ENCODE peak calls at places on chromosomes 6 and 20, in six cellular contexts. One of them, this sample, is unnamed.

GRCh38 chr6:22152871-22153270 is 144.0 kb downstream of the PRL start:
- DNase-seq in astrocyte of the spinal cord: no peak
- DNase-seq in activated T-cell treated with anti-CD3 and anti-CD28 coated beads, Interleukin-2, amount 50 U/mL, for 1 hour: no peak
- DNase-seq in AG09319: no peak
- DNase-seq in T follicular helper cell: no peak
- DNase-seq in hypothalamus: no peak
- DNase-seq in this sample: no peak

GRCh38 chr6:2859325-2859700 is 17.6 kb upstream of the SERPINB1 start:
- DNase-seq in AG09319: no peak
- DNase-seq in astrocyte of the spinal cord: no peak
- DNase-seq in hypothalamus: no peak
- DNase-seq in T follicular helper cell: no peak
- DNase-seq in activated T-cell treated with anti-CD3 and anti-CD28 coated beads, Interleukin-2, amount 50 U/mL, for 1 hour: no peak
- DNase-seq in this sample: no peak

GRCh38 chr6:153625089-153625488 is 414.0 kb upstream of the OPRM1 start:
- DNase-seq in astrocyte of the spinal cord: peak; percentile 40
- DNase-seq in hypothalamus: no peak
- DNase-seq in activated T-cell treated with anti-CD3 and anti-CD28 coated beads, Interleukin-2, amount 50 U/mL, for 1 hour: no peak
- DNase-seq in T follicular helper cell: no peak
- DNase-seq in AG09319: no peak
- DNase-seq in this sample: peak; percentile 80

GRCh38 chr20:61531553-61532345 is 279.7 kb downstream of the CDH4 start:
- DNase-seq in hypothalamus: no peak
- DNase-seq in astrocyte of the spinal cord: peak; percentile 66
- DNase-seq in activated T-cell treated with anti-CD3 and anti-CD28 coated beads, Interleukin-2, amount 50 U/mL, for 1 hour: no peak
- DNase-seq in T follicular helper cell: no peak
- DNase-seq in AG09319: no peak
- DNase-seq in this sample: no peak

GRCh38 chr20:31967830-31968249 is at the start of gene XKR7:
- DNase-seq in astrocyte of the spinal cord: no peak
- DNase-seq in T follicular helper cell: no peak
- DNase-seq in hypothalamus: peak; percentile 51
- DNase-seq in activated T-cell treated with anti-CD3 and anti-CD28 coated beads, Interleukin-2, amount 50 U/mL, for 1 hour: no peak
- DNase-seq in AG09319: no peak
- DNase-seq in this sample: peak; percentile 51

GRCh38 chr6:9766240-9766915 is 648.5 kb downstream of the TFAP2A start:
- DNase-seq in astrocyte of the spinal cord: peak; percentile 44
- DNase-seq in AG09319: peak; percentile 56
- DNase-seq in T follicular helper cell: no peak
- DNase-seq in hypothalamus: no peak
- DNase-seq in activated T-cell treated with anti-CD3 and anti-CD28 coated beads, Interleukin-2, amount 50 U/mL, for 1 hour: no peak
- DNase-seq in this sample: no peak

GRCh38 chr6:106360989-106361430 is 493 bp downstream of the CRYBG1 start:
- DNase-seq in astrocyte of the spinal cord: no peak
- DNase-seq in activated T-cell treated with anti-CD3 and anti-CD28 coated beads, Interleukin-2, amount 50 U/mL, for 1 hour: no peak
- DNase-seq in hypothalamus: no peak
- DNase-seq in AG09319: no peak
- DNase-seq in T follicular helper cell: no peak
- DNase-seq in this sample: peak; percentile 60

GRCh38 chr20:18006684-18007083 is 37.9 kb downstream of the MGME1 start:
- DNase-seq in AG09319: no peak
- DNase-seq in hypothalamus: no peak
- DNase-seq in T follicular helper cell: no peak
- DNase-seq in astrocyte of the spinal cord: no peak
- DNase-seq in activated T-cell treated with anti-CD3 and anti-CD28 coated beads, Interleukin-2, amount 50 U/mL, for 1 hour: no peak
- DNase-seq in this sample: no peak

GRCh38 chr20:18005170-18005989 is 36.6 kb downstream of the MGME1 start:
- DNase-seq in T follicular helper cell: no peak
- DNase-seq in activated T-cell treated with anti-CD3 and anti-CD28 coated beads, Interleukin-2, amount 50 U/mL, for 1 hour: no peak
- DNase-seq in hypothalamus: no peak
- DNase-seq in AG09319: no peak
- DNase-seq in astrocyte of the spinal cord: no peak
- DNase-seq in this sample: no peak

GRCh38 chr20:48750941-48751620 is 76.7 kb downstream of the PREX1 start:
- DNase-seq in activated T-cell treated with anti-CD3 and anti-CD28 coated beads, Interleukin-2, amount 50 U/mL, for 1 hour: peak; percentile 48
- DNase-seq in T follicular helper cell: no peak
- DNase-seq in hypothalamus: peak; percentile 57
- DNase-seq in AG09319: no peak
- DNase-seq in astrocyte of the spinal cord: peak; percentile 14
- DNase-seq in this sample: peak; percentile 59

GRCh38 chr6:43934183-43934802 is 164.3 kb downstream of the VEGFA start:
- DNase-seq in hypothalamus: no peak
- DNase-seq in astrocyte of the spinal cord: no peak
- DNase-seq in T follicular helper cell: no peak
- DNase-seq in activated T-cell treated with anti-CD3 and anti-CD28 coated beads, Interleukin-2, amount 50 U/mL, for 1 hour: no peak
- DNase-seq in AG09319: no peak
- DNase-seq in this sample: no peak

GRCh38 chr20:50804453-50805348 is 9.8 kb downstream of the BCAS4 start:
- DNase-seq in activated T-cell treated with anti-CD3 and anti-CD28 coated beads, Interleukin-2, amount 50 U/mL, for 1 hour: peak; percentile 32
- DNase-seq in AG09319: no peak
- DNase-seq in astrocyte of the spinal cord: no peak
- DNase-seq in hypothalamus: no peak
- DNase-seq in T follicular helper cell: peak; percentile 8
- DNase-seq in this sample: no peak

GRCh38 chr6:132096996-132097395 is 145.8 kb upstream of the CCN2 start:
- DNase-seq in astrocyte of the spinal cord: no peak
- DNase-seq in T follicular helper cell: no peak
- DNase-seq in activated T-cell treated with anti-CD3 and anti-CD28 coated beads, Interleukin-2, amount 50 U/mL, for 1 hour: no peak
- DNase-seq in hypothalamus: no peak
- DNase-seq in AG09319: no peak
- DNase-seq in this sample: no peak

GRCh38 chr6:1396952-1397868 is 7.8 kb downstream of the FOXF2 start:
- DNase-seq in hypothalamus: peak; percentile 5
- DNase-seq in astrocyte of the spinal cord: peak; percentile 80
- DNase-seq in T follicular helper cell: peak; percentile 47
- DNase-seq in activated T-cell treated with anti-CD3 and anti-CD28 coated beads, Interleukin-2, amount 50 U/mL, for 1 hour: peak; percentile 72
- DNase-seq in AG09319: peak; percentile 92
- DNase-seq in this sample: peak; percentile 89

GRCh38 chr6:135647521-135647920 is 150.0 kb upstream of the AHI1 start:
- DNase-seq in T follicular helper cell: no peak
- DNase-seq in activated T-cell treated with anti-CD3 and anti-CD28 coated beads, Interleukin-2, amount 50 U/mL, for 1 hour: no peak
- DNase-seq in hypothalamus: no peak
- DNase-seq in AG09319: no peak
- DNase-seq in astrocyte of the spinal cord: no peak
- DNase-seq in this sample: no peak

GRCh38 chr20:878511-879307 is 37.4 kb downstream of the ANGPT4 start:
- DNase-seq in T follicular helper cell: no peak
- DNase-seq in AG09319: no peak
- DNase-seq in hypothalamus: no peak
- DNase-seq in activated T-cell treated with anti-CD3 and anti-CD28 coated beads, Interleukin-2, amount 50 U/mL, for 1 hour: no peak
- DNase-seq in astrocyte of the spinal cord: peak; percentile 11
- DNase-seq in this sample: peak; percentile 85

GRCh38 chr6:148999921-149000589 is 253.2 kb downstream of the UST start:
- DNase-seq in activated T-cell treated with anti-CD3 and anti-CD28 coated beads, Interleukin-2, amount 50 U/mL, for 1 hour: no peak
- DNase-seq in T follicular helper cell: no peak
- DNase-seq in AG09319: peak; percentile 25
- DNase-seq in astrocyte of the spinal cord: peak; percentile 91
- DNase-seq in hypothalamus: peak; percentile 17
- DNase-seq in this sample: peak; percentile 24

GRCh38 chr6:141744971-141745370 is 387.8 kb upstream of the GJE1 start:
- DNase-seq in AG09319: no peak
- DNase-seq in hypothalamus: no peak
- DNase-seq in activated T-cell treated with anti-CD3 and anti-CD28 coated beads, Interleukin-2, amount 50 U/mL, for 1 hour: no peak
- DNase-seq in astrocyte of the spinal cord: no peak
- DNase-seq in T follicular helper cell: no peak
- DNase-seq in this sample: no peak

GRCh38 chr6:34486106-34486740 is 20.3 kb downstream of the PACSIN1 start:
- DNase-seq in hypothalamus: no peak
- DNase-seq in T follicular helper cell: no peak
- DNase-seq in AG09319: no peak
- DNase-seq in activated T-cell treated with anti-CD3 and anti-CD28 coated beads, Interleukin-2, amount 50 U/mL, for 1 hour: no peak
- DNase-seq in astrocyte of the spinal cord: no peak
- DNase-seq in this sample: no peak

GRCh38 chr6:95431637-95432228 is 145.6 kb upstream of the MANEA start:
- DNase-seq in activated T-cell treated with anti-CD3 and anti-CD28 coated beads, Interleukin-2, amount 50 U/mL, for 1 hour: peak; percentile 21
- DNase-seq in AG09319: no peak
- DNase-seq in hypothalamus: no peak
- DNase-seq in T follicular helper cell: no peak
- DNase-seq in astrocyte of the spinal cord: peak; percentile 53
- DNase-seq in this sample: peak; percentile 55

GRCh38 chr6:159633196-159633595 is 59.8 kb downstream of the SOD2 start:
- DNase-seq in hypothalamus: no peak
- DNase-seq in activated T-cell treated with anti-CD3 and anti-CD28 coated beads, Interleukin-2, amount 50 U/mL, for 1 hour: no peak
- DNase-seq in astrocyte of the spinal cord: no peak
- DNase-seq in T follicular helper cell: no peak
- DNase-seq in AG09319: no peak
- DNase-seq in this sample: peak; percentile 20

GRCh38 chr6:129501401-129502051 is 208.5 kb downstream of the ARHGAP18 start:
- DNase-seq in astrocyte of the spinal cord: peak; percentile 100
- DNase-seq in activated T-cell treated with anti-CD3 and anti-CD28 coated beads, Interleukin-2, amount 50 U/mL, for 1 hour: no peak
- DNase-seq in hypothalamus: no peak
- DNase-seq in T follicular helper cell: no peak
- DNase-seq in AG09319: peak; percentile 89
- DNase-seq in this sample: peak; percentile 77

GRCh38 chr6:144019929-144020328 is 11.9 kb upstream of the PLAGL1 start:
- DNase-seq in AG09319: no peak
- DNase-seq in astrocyte of the spinal cord: no peak
- DNase-seq in T follicular helper cell: no peak
- DNase-seq in hypothalamus: no peak
- DNase-seq in activated T-cell treated with anti-CD3 and anti-CD28 coated beads, Interleukin-2, amount 50 U/mL, for 1 hour: no peak
- DNase-seq in this sample: no peak

GRCh38 chr20:40763646-40764295 is 74.7 kb upstream of the MAFB start:
- DNase-seq in hypothalamus: peak; percentile 58
- DNase-seq in astrocyte of the spinal cord: peak; percentile 15
- DNase-seq in T follicular helper cell: no peak
- DNase-seq in AG09319: peak; percentile 15
- DNase-seq in activated T-cell treated with anti-CD3 and anti-CD28 coated beads, Interleukin-2, amount 50 U/mL, for 1 hour: no peak
- DNase-seq in this sample: no peak

GRCh38 chr6:114346451-114346850 is 3.6 kb upstream of the HS3ST5 start:
- DNase-seq in activated T-cell treated with anti-CD3 and anti-CD28 coated beads, Interleukin-2, amount 50 U/mL, for 1 hour: no peak
- DNase-seq in astrocyte of the spinal cord: no peak
- DNase-seq in hypothalamus: no peak
- DNase-seq in AG09319: no peak
- DNase-seq in T follicular helper cell: no peak
- DNase-seq in this sample: no peak

This sample was measured in left kidney.